ENCODE peak calls at places on chromosome 1, in five cellular contexts. One of them, this sample, is unnamed.

GRCh38 chr1:235494531-235494930 is 9.7 kb downstream of the B3GALNT2 start:
- DNase-seq in astrocyte of the spinal cord: no peak
- DNase-seq in AG04450: no peak
- DNase-seq in dorsolateral prefrontal cortex: no peak
- DNase-seq in fibroblast of mammary gland: no peak
- DNase-seq in this sample: no peak

GRCh38 chr1:31460027-31460426 is 47.0 kb downstream of the SERINC2 start:
- DNase-seq in astrocyte of the spinal cord: no peak
- DNase-seq in AG04450: no peak
- DNase-seq in dorsolateral prefrontal cortex: no peak
- DNase-seq in fibroblast of mammary gland: peak; percentile 60
- DNase-seq in this sample: peak; percentile 42

GRCh38 chr1:167803358-167804217 is 81.8 kb downstream of the MPZL1 start:
- DNase-seq in astrocyte of the spinal cord: peak; percentile 93
- DNase-seq in AG04450: peak; percentile 89
- DNase-seq in dorsolateral prefrontal cortex: peak; percentile 84
- DNase-seq in fibroblast of mammary gland: peak; percentile 94
- DNase-seq in this sample: peak; percentile 97

GRCh38 chr1:18922319-18922726 is 20.0 kb upstream of the ALDH4A1 start:
- DNase-seq in astrocyte of the spinal cord: peak; percentile 83
- DNase-seq in AG04450: peak; percentile 61
- DNase-seq in dorsolateral prefrontal cortex: peak; percentile 81
- DNase-seq in fibroblast of mammary gland: peak; percentile 79
- DNase-seq in this sample: peak; percentile 95

GRCh38 chr1:207898260-207898659 is 12.7 kb downstream of the CD34 start:
- DNase-seq in astrocyte of the spinal cord: no peak
- DNase-seq in AG04450: no peak
- DNase-seq in dorsolateral prefrontal cortex: no peak
- DNase-seq in fibroblast of mammary gland: no peak
- DNase-seq in this sample: no peak

GRCh38 chr1:163876546-163876945 is 554.8 kb downstream of the NUF2 start:
- DNase-seq in astrocyte of the spinal cord: no peak
- DNase-seq in AG04450: no peak
- DNase-seq in dorsolateral prefrontal cortex: no peak
- DNase-seq in fibroblast of mammary gland: no peak
- DNase-seq in this sample: peak; percentile 6

GRCh38 chr1:47893412-47893811 is 103.8 kb downstream of the TRABD2B start:
- DNase-seq in astrocyte of the spinal cord: no peak
- DNase-seq in AG04450: no peak
- DNase-seq in dorsolateral prefrontal cortex: no peak
- DNase-seq in fibroblast of mammary gland: no peak
- DNase-seq in this sample: no peak

GRCh38 chr1:26259578-26259977 is 20.3 kb upstream of the SH3BGRL3 start:
- DNase-seq in astrocyte of the spinal cord: no peak
- DNase-seq in AG04450: no peak
- DNase-seq in dorsolateral prefrontal cortex: no peak
- DNase-seq in fibroblast of mammary gland: no peak
- DNase-seq in this sample: peak; percentile 41

GRCh38 chr1:188188317-188188716 is 1359.6 kb downstream of the PLA2G4A start:
- DNase-seq in astrocyte of the spinal cord: no peak
- DNase-seq in AG04450: no peak
- DNase-seq in dorsolateral prefrontal cortex: no peak
- DNase-seq in fibroblast of mammary gland: no peak
- DNase-seq in this sample: no peak

GRCh38 chr1:94644371-94644770 is 102.8 kb upstream of the F3 start:
- DNase-seq in astrocyte of the spinal cord: no peak
- DNase-seq in AG04450: no peak
- DNase-seq in dorsolateral prefrontal cortex: no peak
- DNase-seq in fibroblast of mammary gland: no peak
- DNase-seq in this sample: no peak

GRCh38 chr1:98078586-98078985 is 157.8 kb upstream of the DPYD start:
- DNase-seq in astrocyte of the spinal cord: no peak
- DNase-seq in AG04450: no peak
- DNase-seq in dorsolateral prefrontal cortex: no peak
- DNase-seq in fibroblast of mammary gland: peak; percentile 60
- DNase-seq in this sample: peak; percentile 48

GRCh38 chr1:37234941-37235418 is 200.7 kb upstream of the GRIK3 start:
- DNase-seq in astrocyte of the spinal cord: no peak
- DNase-seq in AG04450: no peak
- DNase-seq in dorsolateral prefrontal cortex: no peak
- DNase-seq in fibroblast of mammary gland: no peak
- DNase-seq in this sample: no peak

GRCh38 chr1:75723989-75724471 is 479 bp upstream of the ACADM start:
- DNase-seq in astrocyte of the spinal cord: peak; percentile 83
- DNase-seq in AG04450: peak; percentile 32
- DNase-seq in dorsolateral prefrontal cortex: peak; percentile 67
- DNase-seq in fibroblast of mammary gland: peak; percentile 72
- DNase-seq in this sample: peak; percentile 79

GRCh38 chr1:157781048-157781447 is 4.1 kb upstream of the FCRL2 start:
- DNase-seq in astrocyte of the spinal cord: no peak
- DNase-seq in AG04450: no peak
- DNase-seq in dorsolateral prefrontal cortex: no peak
- DNase-seq in fibroblast of mammary gland: no peak
- DNase-seq in this sample: no peak

DNA sequence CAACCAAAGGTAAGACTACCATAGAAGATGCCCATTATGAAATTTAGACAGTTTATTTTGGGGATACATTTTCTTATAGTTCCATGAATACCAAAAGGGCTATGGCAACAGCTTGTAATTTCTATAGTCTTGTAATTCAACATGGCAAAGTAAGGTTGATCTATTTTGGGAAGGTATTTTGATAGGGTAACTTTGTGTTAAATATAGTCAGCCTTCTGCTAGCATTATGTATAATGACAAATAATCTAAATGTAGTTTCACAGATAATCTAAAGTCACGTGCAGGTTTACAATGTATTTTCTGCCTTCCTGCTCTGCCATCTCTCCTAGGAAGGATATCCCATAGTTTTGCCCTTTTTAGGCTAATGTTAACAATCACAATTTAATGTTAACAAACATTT is 85.9 kb upstream of the DPH5 start:
- DNase-seq in astrocyte of the spinal cord: no peak
- DNase-seq in AG04450: no peak
- DNase-seq in dorsolateral prefrontal cortex: no peak
- DNase-seq in fibroblast of mammary gland: no peak
- DNase-seq in this sample: no peak
- H3K4me3 ChIP-seq in astrocyte of the spinal cord: no peak overlapping the region
- H3K4me3 ChIP-seq in AG04450: no peak overlapping the region
- H3K4me3 ChIP-seq in dorsolateral prefrontal cortex: no peak overlapping the region
- H3K4me3 ChIP-seq in fibroblast of mammary gland: no peak overlapping the region
- H3K4me3 ChIP-seq in this sample: no peak overlapping the region

GRCh38 chr1:77514871-77515776 is 167.3 kb downstream of the ZZZ3 start:
- DNase-seq in astrocyte of the spinal cord: peak; percentile 59
- DNase-seq in AG04450: no peak
- DNase-seq in dorsolateral prefrontal cortex: peak; percentile 84
- DNase-seq in fibroblast of mammary gland: peak; percentile 63
- DNase-seq in this sample: peak; percentile 68
- TF ChIP-seq CTCF in astrocyte of the spinal cord: peak; percentile 32
- TF ChIP-seq CTCF in AG04450: peak; percentile 37
- TF ChIP-seq CTCF in dorsolateral prefrontal cortex: peak; percentile 56
- TF ChIP-seq CTCF in fibroblast of mammary gland: peak; percentile 16
- TF ChIP-seq CTCF in this sample: peak; percentile 28

DNA sequence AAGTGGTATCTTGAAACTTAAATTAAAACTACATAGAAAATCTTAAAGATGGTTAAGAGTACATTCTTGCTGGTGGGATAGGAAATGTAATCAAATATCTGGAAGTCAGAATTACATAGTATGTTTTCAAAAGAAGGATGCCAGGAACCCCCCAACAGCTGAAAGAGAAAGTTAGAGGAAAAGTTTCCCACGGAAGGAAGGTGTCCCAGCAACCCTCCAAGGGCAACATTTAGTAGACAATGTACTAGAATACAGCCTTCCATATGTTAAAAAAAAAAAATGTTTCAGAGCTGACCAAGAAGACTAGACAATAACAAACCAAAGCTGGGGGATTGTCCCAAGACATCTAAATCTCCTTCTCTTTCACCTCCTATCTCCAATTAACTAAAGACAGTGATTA is 2.2 kb downstream of the DEDD start:
- DNase-seq in astrocyte of the spinal cord: no peak
- DNase-seq in AG04450: no peak
- DNase-seq in dorsolateral prefrontal cortex: no peak
- DNase-seq in fibroblast of mammary gland: no peak
- DNase-seq in this sample: no peak
- H3K4me3 ChIP-seq in astrocyte of the spinal cord: no peak overlapping the region
- H3K4me3 ChIP-seq in AG04450: no peak overlapping the region
- H3K4me3 ChIP-seq in dorsolateral prefrontal cortex: no peak overlapping the region
- H3K4me3 ChIP-seq in fibroblast of mammary gland: no peak overlapping the region
- H3K4me3 ChIP-seq in this sample: no peak overlapping the region

DNA sequence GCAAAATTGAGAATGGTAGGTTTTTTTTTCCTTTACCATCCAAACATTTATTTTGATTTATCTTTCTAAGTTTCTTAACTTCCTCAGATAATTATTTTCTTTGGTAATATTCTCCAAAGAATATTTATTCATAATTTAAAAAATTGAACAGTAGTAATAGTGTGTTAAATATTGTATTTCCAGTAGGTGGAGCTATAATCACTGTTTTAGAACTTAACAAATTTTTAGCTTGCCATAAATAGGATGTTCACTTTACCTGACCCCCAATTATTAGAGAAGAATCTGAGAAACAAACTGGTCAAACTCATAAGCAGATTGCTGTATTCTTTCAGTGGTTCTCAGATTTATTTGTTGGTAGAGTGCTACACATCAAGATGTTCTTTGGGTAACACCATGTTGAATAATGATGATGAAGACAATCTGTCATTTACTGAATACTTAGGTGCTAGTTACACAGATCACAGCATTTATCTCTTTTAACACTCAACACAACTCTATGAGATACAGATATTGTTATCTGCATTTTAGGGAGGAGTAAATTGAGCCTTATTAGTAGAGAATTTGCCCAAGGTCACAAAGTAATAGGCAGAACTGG is 82.4 kb upstream of the GPR88 start:
- DNase-seq in astrocyte of the spinal cord: peak; percentile 29
- DNase-seq in AG04450: no peak
- DNase-seq in dorsolateral prefrontal cortex: no peak
- DNase-seq in fibroblast of mammary gland: peak; percentile 18
- DNase-seq in this sample: peak; percentile 35
- TF ChIP-seq CTCF in astrocyte of the spinal cord: peak; percentile 42
- TF ChIP-seq CTCF in AG04450: peak; percentile 42
- TF ChIP-seq CTCF in dorsolateral prefrontal cortex: peak; percentile 71
- TF ChIP-seq CTCF in fibroblast of mammary gland: peak; percentile 40
- TF ChIP-seq CTCF in this sample: peak; percentile 47

GRCh38 chr1:223140551-223140950 is 2.5 kb downstream of the TLR5 start:
- DNase-seq in astrocyte of the spinal cord: no peak
- DNase-seq in AG04450: no peak
- DNase-seq in dorsolateral prefrontal cortex: no peak
- DNase-seq in fibroblast of mammary gland: no peak
- DNase-seq in this sample: no peak

GRCh38 chr1:223142795-223143759 is at the start of gene TLR5:
- DNase-seq in astrocyte of the spinal cord: peak; percentile 59
- DNase-seq in AG04450: no peak
- DNase-seq in dorsolateral prefrontal cortex: no peak
- DNase-seq in fibroblast of mammary gland: peak; percentile 18
- DNase-seq in this sample: peak; percentile 46

GRCh38 chr1:223143760-223144248 is 756 bp upstream of the TLR5 start:
- DNase-seq in astrocyte of the spinal cord: no peak
- DNase-seq in AG04450: no peak
- DNase-seq in dorsolateral prefrontal cortex: no peak
- DNase-seq in fibroblast of mammary gland: no peak
- DNase-seq in this sample: no peak

GRCh38 chr1:223141021-223141420 is 2.0 kb downstream of the TLR5 start:
- DNase-seq in astrocyte of the spinal cord: no peak
- DNase-seq in AG04450: no peak
- DNase-seq in dorsolateral prefrontal cortex: no peak
- DNase-seq in fibroblast of mammary gland: no peak
- DNase-seq in this sample: no peak

GRCh38 chr1:223142269-223142668 is 779 bp downstream of the TLR5 start:
- DNase-seq in astrocyte of the spinal cord: no peak
- DNase-seq in AG04450: no peak
- DNase-seq in dorsolateral prefrontal cortex: no peak
- DNase-seq in fibroblast of mammary gland: no peak
- DNase-seq in this sample: no peak
- H3K4me3 ChIP-seq in astrocyte of the spinal cord: no peak overlapping the region
- H3K4me3 ChIP-seq in AG04450: no peak overlapping the region
- H3K4me3 ChIP-seq in dorsolateral prefrontal cortex: peak overlapping the region; percentile 49
- H3K4me3 ChIP-seq in fibroblast of mammary gland: no peak overlapping the region
- H3K4me3 ChIP-seq in this sample: no peak overlapping the region

GRCh38 chr1:85282424-85282823 is 6.0 kb upstream of the BCL10 start:
- DNase-seq in astrocyte of the spinal cord: no peak
- DNase-seq in AG04450: no peak
- DNase-seq in dorsolateral prefrontal cortex: no peak
- DNase-seq in fibroblast of mammary gland: no peak
- DNase-seq in this sample: no peak
- TF ChIP-seq CTCF in astrocyte of the spinal cord: no peak
- TF ChIP-seq CTCF in AG04450: peak; percentile 29
- TF ChIP-seq CTCF in dorsolateral prefrontal cortex: no peak
- TF ChIP-seq CTCF in fibroblast of mammary gland: peak; percentile 5
- TF ChIP-seq CTCF in this sample: peak; percentile 10

This sample was measured in fibroblast of pulmonary artery.